ENCODE peak calls at places on chromosome X, in five cellular contexts. S, N, Q, Y and X are unnamed samples.

GRCh38 chrX:87813566-87813965 is 296.0 kb downstream of the KLHL4 start:
- DNase-seq in Y (no peak), S (no peak), Q (no peak), N (no peak), X (no peak)

GRCh38 chrX:122238801-122239200 is 945.3 kb upstream of the GRIA3 start:
- DNase-seq in N (no peak), Q (no peak), S (no peak), Y (no peak), X (peak; percentile 2)

GRCh38 chrX:18873189-18873791 is 110.6 kb downstream of the PHKA2 start:
- DNase-seq in Y (no peak), N (peak; percentile 61), Q (peak; percentile 78), S (no peak), X (peak; percentile 45)

GRCh38 chrX:154444001-154444754 is at the start of gene FAM50A:
- DNase-seq in Y (peak; percentile 85), N (peak; percentile 42), Q (peak; percentile 41), S (peak; percentile 87), X (peak; percentile 65)

GRCh38 chrX:119755981-119756533 is 2.3 kb upstream of the SOWAHD start:
- DNase-seq in Q (no peak), S (no peak), Y (no peak), N (peak; percentile 73), X (peak; percentile 62)

GRCh38 chrX:107731831-107732502 is 43.6 kb downstream of the TSC22D3 start:
- DNase-seq in S (peak; percentile 87), N (peak; percentile 58), Q (peak; percentile 85), Y (no peak), X (peak; percentile 94)

GRCh38 chrX:112761239-112762207 is 79.1 kb downstream of the AMOT start:
- DNase-seq in Q (no peak), Y (no peak), N (no peak), S (no peak), X (no peak)

GRCh38 chrX:95893632-95894031 is 791.0 kb upstream of the DIAPH2 start:
- DNase-seq in N (no peak), Y (no peak), S (no peak), Q (peak; percentile 57), X (no peak)

GRCh38 chrX:148784859-148785655 is 284.6 kb downstream of the AFF2 start:
- DNase-seq in Y (no peak), S (no peak), Q (no peak), N (no peak), X (no peak)

GRCh38 chrX:333611-334311 is 15.2 kb upstream of the GTPBP6 start:
- DNase-seq in Q (no peak), N (no peak), S (no peak), Y (no peak), X (no peak)

GRCh38 chrX:107483976-107484726 is 34.7 kb downstream of the FRMPD3 start:
- DNase-seq in N (no peak), Q (peak; percentile 15), S (peak; percentile 19), Y (no peak), X (peak; percentile 2)

GRCh38 chrX:53716328-53717088 is 30.0 kb upstream of the HUWE1 start:
- DNase-seq in Y (no peak), S (no peak), Q (peak; percentile 5), N (peak; percentile 48), X (peak; percentile 33)

GRCh38 chrX:142428916-142429315 is 223.8 kb upstream of the MAGEC2 start:
- DNase-seq in Y (no peak), Q (no peak), S (no peak), N (no peak), X (no peak)

GRCh38 chrX:150199803-150200202 is 163.3 kb upstream of the MAMLD1 start:
- DNase-seq in N (no peak), S (no peak), Y (no peak), Q (no peak), X (no peak)

GRCh38 chrX:9352683-9353430 is 112.0 kb upstream of the TBL1X start:
- DNase-seq in N (peak; percentile 75), S (no peak), Q (peak; percentile 65), Y (no peak), X (peak; percentile 62)

GRCh38 chrX:110722135-110722534 is 73.5 kb downstream of the CHRDL1 start:
- DNase-seq in Y (no peak), Q (no peak), S (no peak), N (no peak), X (no peak)

GRCh38 chrX:45527834-45528233 is 327.2 kb upstream of the DIPK2B start:
- DNase-seq in N (peak; percentile 29), Y (no peak), S (no peak), Q (no peak), X (peak; percentile 37)

DNA sequence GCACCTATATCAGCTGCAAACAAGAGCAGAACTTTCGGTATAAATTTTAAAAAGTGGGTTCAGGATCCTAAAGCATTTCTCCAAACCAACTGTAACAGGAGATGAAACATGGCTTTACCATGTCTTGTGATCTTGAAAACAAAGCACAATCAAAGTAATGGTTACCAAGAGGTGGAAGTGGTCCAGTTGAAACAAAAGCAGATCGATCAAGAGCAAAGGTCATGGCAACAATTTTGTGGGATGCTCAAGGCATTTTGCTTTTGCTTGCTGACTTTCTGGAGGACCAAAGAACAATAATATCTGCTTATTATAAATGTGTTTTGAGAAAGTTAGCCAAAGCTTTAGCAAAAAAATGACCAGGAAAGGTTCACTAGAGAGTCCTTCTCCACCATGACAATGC is 116.9 kb upstream of the RAP2C start:
- DNase-seq in Q (no peak), S (no peak), Y (no peak), N (no peak), X (no peak)
- TF ChIP-seq CTCF in Q (no peak), S (no peak), Y (no peak), N (no peak), X (no peak)

DNA sequence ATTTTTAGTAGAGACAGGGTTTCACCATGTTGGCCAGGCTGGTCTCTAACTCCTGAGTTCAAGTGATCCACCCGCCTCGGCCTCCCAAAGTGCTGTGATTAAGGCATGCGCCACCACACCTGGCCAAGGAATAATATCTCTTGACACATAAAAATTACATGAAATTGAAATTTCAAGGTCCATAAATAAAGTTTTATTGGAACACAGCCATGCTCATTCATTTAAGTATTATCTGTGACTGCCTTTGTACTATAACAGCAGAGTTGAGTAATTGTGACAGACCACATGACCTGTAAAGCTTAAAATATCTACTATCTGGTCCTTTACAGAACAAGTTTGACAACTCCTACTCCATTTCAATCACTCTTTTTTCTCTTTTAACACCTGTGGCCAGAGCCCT is 17.8 kb upstream of the EGFL6 start:
- DNase-seq in Q (no peak), Y (no peak), N (no peak), S (no peak), X (no peak)
- H3K4me3 ChIP-seq in Q (no peak overlapping the region), Y (no peak overlapping the region), N (no peak overlapping the region), S (no peak overlapping the region), X (no peak overlapping the region)

DNA sequence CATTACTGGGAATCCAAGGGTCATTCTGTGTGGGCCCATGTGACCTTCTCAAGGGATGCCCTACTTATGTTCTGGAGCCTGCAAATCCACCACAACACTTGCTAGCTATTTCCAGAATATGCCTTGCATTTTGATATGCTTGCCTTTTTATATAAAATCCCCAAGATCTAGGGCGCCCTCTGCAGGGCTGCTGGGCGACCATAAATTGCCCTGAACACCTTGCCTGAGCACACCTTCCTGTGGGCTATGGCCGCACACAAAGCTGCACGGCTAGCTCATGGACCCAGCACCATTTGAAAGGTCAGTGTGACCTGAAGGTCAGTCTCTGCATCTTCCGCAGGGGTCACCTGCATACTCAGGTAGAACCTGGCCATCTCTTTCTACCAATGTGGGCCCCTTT is 311.7 kb downstream of the NLGN4X start:
- DNase-seq in Q (no peak), S (no peak), Y (no peak), N (no peak), X (no peak)
- TF ChIP-seq CTCF in Q (no peak), S (no peak), Y (no peak), N (no peak), X (no peak)

GRCh38 chrX:153225438-153226098 is 46.5 kb downstream of the MAGEA1 start:
- DNase-seq in Y (no peak), N (no peak), S (no peak), Q (no peak), X (no peak)

DNA sequence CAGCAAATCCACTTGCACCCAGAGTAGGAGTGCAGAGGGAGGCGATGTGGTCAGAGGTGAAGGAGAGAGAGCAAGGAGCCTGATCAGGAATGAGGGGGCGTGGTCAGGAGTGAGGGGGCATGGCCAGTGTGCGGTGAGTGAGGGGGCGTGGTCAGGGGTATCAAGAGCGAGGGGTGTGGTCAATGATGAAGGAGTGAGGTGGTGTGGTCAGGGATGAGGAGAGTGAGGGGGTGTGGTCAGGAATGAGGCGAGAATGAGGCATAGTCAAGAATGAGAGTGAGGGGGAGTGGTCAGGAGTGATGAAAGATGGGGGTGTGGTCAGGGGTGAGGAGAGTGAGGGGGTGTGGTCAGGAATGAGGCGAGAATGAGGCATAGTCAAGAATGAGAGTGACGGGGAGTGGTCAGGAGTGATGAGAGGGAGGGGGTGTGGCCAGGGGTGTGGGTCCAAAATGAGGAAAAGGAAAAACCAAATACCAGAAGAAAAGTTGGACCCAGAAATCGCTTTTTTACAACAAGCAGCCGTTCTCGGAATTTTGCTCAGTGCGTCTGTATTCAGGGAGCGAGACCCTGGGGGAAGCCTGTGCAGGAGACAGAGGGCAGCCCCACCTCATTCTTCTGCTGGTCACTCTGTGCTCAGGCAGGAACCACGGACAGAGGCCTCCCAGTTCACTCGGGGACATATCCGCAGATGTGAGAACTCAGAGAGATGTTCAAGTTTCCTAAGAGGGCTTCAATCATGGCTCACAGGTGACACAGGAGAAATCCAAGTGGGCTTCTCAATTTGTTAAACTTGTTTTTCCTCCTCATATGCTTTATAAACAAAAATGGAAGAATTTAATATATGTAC is 47.5 kb downstream of the MAGEA1 start:
- DNase-seq in S (no peak), Y (no peak), N (peak; percentile 2), Q (peak; percentile 5), X (peak; percentile 57)
- H3K4me3 ChIP-seq in S (no peak overlapping the region), Y (no peak overlapping the region), N (no peak overlapping the region), Q (no peak overlapping the region), X (no peak overlapping the region)

DNA sequence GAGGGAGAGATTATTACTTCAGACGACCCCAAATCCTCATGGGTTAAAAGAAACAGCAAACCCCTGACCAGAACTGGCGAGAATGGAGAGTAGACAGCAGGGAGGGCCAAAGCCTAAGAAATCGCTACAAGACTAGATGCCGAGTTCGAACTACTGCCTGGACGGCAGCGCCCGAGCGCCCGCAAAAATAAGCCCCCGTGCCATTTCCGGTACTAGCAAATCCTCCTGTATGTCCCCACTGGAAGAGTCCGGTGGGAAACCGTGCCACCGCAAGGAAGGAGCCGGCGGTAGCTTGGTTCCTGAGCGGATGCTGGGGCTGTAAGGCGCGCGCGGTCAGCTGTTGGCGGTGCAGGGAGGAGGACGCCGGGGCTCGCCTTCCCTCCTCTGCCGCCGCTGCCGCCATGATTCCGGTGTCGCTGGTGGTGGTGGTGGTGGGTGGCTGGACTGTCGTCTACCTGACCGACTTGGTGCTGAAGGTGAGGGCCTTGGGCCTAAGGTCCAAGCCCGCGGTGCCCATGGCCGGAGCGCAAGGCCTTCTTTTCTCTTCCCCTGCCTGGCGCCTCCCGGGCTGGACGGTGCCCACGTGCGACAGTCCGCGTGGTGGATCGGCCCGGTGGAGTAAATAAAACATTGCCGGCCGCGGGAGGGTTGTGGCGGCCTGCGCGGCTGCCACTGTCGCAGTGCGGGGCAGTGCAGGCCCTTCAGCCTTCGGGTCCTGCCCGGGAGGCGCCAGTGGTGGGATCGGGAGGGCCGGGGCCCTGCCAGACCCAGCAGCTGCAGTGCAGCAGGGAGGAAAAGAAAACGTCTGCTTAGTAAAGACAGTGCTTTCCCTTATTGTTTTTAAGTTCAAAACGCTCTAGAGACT is at the start of gene MBTPS2:
- DNase-seq in N (peak; percentile 91), Y (peak; percentile 86), Q (peak; percentile 93), S (peak; percentile 81), X (peak; percentile 92)
- TF ChIP-seq CTCF in N (peak; percentile 50), Y (no peak), Q (peak; percentile 29), S (no peak), X (peak; percentile 23)

GRCh38 chrX:13419918-13420317 is 100.1 kb upstream of the ATXN3L start:
- DNase-seq in Y (no peak), S (no peak), Q (no peak), N (no peak), X (no peak)
- H3K4me3 ChIP-seq in Y (no peak overlapping the region), S (no peak overlapping the region), Q (no peak overlapping the region), N (no peak overlapping the region), X (no peak overlapping the region)